ENCODE peak calls at places on chromosomes 16 and 17, in five cellular contexts. Y, D, O, P and Q are unnamed samples.

GRCh38 chr17:81400939-81401726 is 5.9 kb downstream of the BAHCC1 start:
- DNase-seq in Y (no peak), D (no peak), O (no peak), P (no peak), Q (no peak)

GRCh38 chr17:64348666-64349065 is 42.0 kb downstream of the PECAM1 start:
- DNase-seq in Y (no peak), D (no peak), O (no peak), P (no peak), Q (no peak)

GRCh38 chr16:22692916-22693646 is 120.9 kb upstream of the HS3ST2 start:
- DNase-seq in Y (peak; percentile 66), D (no peak), O (no peak), P (no peak), Q (no peak)

GRCh38 chr17:77755410-77755963 is 203.0 kb upstream of the TNRC6C start:
- DNase-seq in Y (no peak), D (no peak), O (no peak), P (no peak), Q (no peak)

GRCh38 chr16:70789231-70789926 is 11.6 kb downstream of the VAC14 start:
- DNase-seq in Y (peak; percentile 62), D (no peak), O (no peak), P (no peak), Q (no peak)

GRCh38 chr17:77829871-77830799 is 128.4 kb upstream of the TNRC6C start:
- DNase-seq in Y (peak; percentile 86), D (no peak), O (peak; percentile 71), P (no peak), Q (no peak)

GRCh38 chr17:37676115-37676925 is 33.1 kb upstream of the DDX52 start:
- DNase-seq in Y (no peak), D (no peak), O (no peak), P (no peak), Q (no peak)

GRCh38 chr17:77535892-77536291 is 395.1 kb downstream of the SEC14L1 start:
- DNase-seq in Y (no peak), D (no peak), O (no peak), P (no peak), Q (no peak)

GRCh38 chr17:82384051-82384729 is 12.6 kb downstream of the UTS2R start:
- DNase-seq in Y (no peak), D (no peak), O (no peak), P (no peak), Q (no peak)